ENCODE peak calls at places on chromosome X, in nine cellular contexts. M is Jurkat, Clone E6-1; D is kidney epithelial cell; H is fibroblast of lung; A is HFF-Myc; K is astrocyte; X is tibial artery; G is neural progenitor cell; U is uterus. E is an unnamed sample.

GRCh38 chrX:15549189-15550012 is 48.8 kb downstream of the BMX start:
- DNase-seq in H (no peak), G (no peak), M (no peak), U (no peak), X (no peak), A (no peak), K (no peak), D (no peak), E (no peak)

GRCh38 chrX:125398959-125399440 is 79.3 kb downstream of the TEX13C start:
- DNase-seq in H (no peak), A (no peak), K (no peak), X (no peak), M (no peak), G (no peak), D (no peak), U (no peak), E (no peak)

GRCh38 chrX:48785525-48786214 is 720 bp upstream of the GATA1 start:
- DNase-seq in D (no peak), H (no peak), G (no peak), K (no peak), M (no peak), U (no peak), A (no peak), X (no peak), E (no peak)

GRCh38 chrX:22526339-22526738 is 253.6 kb downstream of the CBLL2 start:
- DNase-seq in D (peak; percentile 61), U (no peak), X (no peak), A (no peak), H (peak; percentile 68), G (no peak), M (no peak), K (peak; percentile 67), E (no peak)

GRCh38 chrX:140503714-140504351 is 1.0 kb downstream of the SOX3 start:
- DNase-seq in U (no peak), M (no peak), D (no peak), G (peak; percentile 75), H (no peak), X (no peak), A (no peak), K (peak; percentile 6), E (no peak)

GRCh38 chrX:35919536-35920309 is at the start of gene CFAP47:
- DNase-seq in H (peak; percentile 14), U (no peak), A (no peak), D (peak; percentile 14), K (no peak), X (peak; percentile 61), G (peak; percentile 86), M (no peak), E (no peak)

GRCh38 chrX:50941638-50942037 is 31.1 kb downstream of the BMP15 start:
- DNase-seq in G (peak; percentile 49), H (no peak), U (no peak), M (no peak), X (no peak), K (no peak), D (no peak), A (no peak), E (no peak)

GRCh38 chrX:136872091-136872700 is 8.3 kb downstream of the RBMX start:
- DNase-seq in G (no peak), U (no peak), K (no peak), A (no peak), X (no peak), D (no peak), H (no peak), M (no peak), E (no peak)

GRCh38 chrX:100413231-100413630 is 3.2 kb upstream of the PCDH19 start:
- DNase-seq in U (no peak), X (no peak), D (no peak), H (peak; percentile 67), A (peak; percentile 5), K (peak; percentile 10), M (peak; percentile 32), G (peak; percentile 79), E (no peak)

GRCh38 chrX:65866762-65867161 is 173.1 kb downstream of the VSIG4 start:
- DNase-seq in H (no peak), U (no peak), X (no peak), A (no peak), M (no peak), D (no peak), K (no peak), G (no peak), E (no peak)

GRCh38 chrX:130746709-130747347 is 156.2 kb downstream of the ENOX2 start:
- DNase-seq in M (no peak), X (no peak), A (no peak), H (no peak), D (no peak), K (peak; percentile 35), U (no peak), G (no peak), E (no peak)

GRCh38 chrX:47648376-47648775 is 2.0 kb downstream of the ELK1 start:
- DNase-seq in H (no peak), M (no peak), X (no peak), U (no peak), D (no peak), G (no peak), K (no peak), A (no peak), E (no peak)

GRCh38 chrX:4671344-4671743 is 957.9 kb upstream of the PRKX start:
- DNase-seq in G (no peak), A (no peak), K (no peak), U (no peak), D (no peak), H (no peak), X (no peak), M (no peak), E (no peak)

GRCh38 chrX:68901512-68901911 is 72.7 kb downstream of the EFNB1 start:
- DNase-seq in D (no peak), M (no peak), U (no peak), G (no peak), H (no peak), K (no peak), X (no peak), A (no peak), E (no peak)

GRCh38 chrX:68897546-68897945 is 68.7 kb downstream of the EFNB1 start:
- DNase-seq in U (no peak), D (no peak), M (no peak), X (no peak), H (no peak), G (no peak), K (no peak), A (no peak), E (no peak)

GRCh38 chrX:68902706-68903105 is 73.9 kb downstream of the EFNB1 start:
- DNase-seq in G (no peak), U (no peak), M (no peak), H (no peak), A (no peak), X (no peak), D (no peak), K (no peak), E (no peak)

GRCh38 chrX:68898661-68899060 is 69.8 kb downstream of the EFNB1 start:
- DNase-seq in H (no peak), X (no peak), K (no peak), U (no peak), D (no peak), A (no peak), M (no peak), G (no peak), E (no peak)

DNA sequence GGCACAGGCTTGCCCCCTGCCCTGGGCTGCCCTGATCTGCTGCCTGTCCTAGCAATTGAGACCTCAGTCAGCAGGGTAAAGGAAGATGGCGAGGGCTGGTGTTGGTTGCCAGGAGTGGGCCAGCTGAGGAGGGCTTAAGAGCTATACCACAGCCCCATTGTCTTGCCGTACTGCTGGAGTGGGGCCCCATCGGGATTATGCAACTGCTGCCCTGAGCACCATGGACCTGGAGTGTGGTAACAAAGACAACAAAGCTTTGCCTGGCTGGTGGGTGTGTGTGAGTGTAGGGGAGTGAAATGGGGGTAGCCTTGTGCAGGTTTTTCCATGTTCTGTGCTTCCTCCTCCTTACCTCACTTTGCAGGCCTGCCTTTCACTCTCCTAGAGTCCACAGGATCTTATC is 74.3 kb downstream of the EFNB1 start:
- DNase-seq in X (no peak), U (no peak), K (no peak), G (peak; percentile 53), H (no peak), A (no peak), M (no peak), D (no peak), E (no peak)
- H3K4me3 ChIP-seq in X (no peak overlapping the region), U (no peak overlapping the region), K (no peak overlapping the region), G (no peak overlapping the region), H (no peak overlapping the region), A (no peak overlapping the region), M (no peak overlapping the region), D (no peak overlapping the region), E (no peak overlapping the region)

DNA sequence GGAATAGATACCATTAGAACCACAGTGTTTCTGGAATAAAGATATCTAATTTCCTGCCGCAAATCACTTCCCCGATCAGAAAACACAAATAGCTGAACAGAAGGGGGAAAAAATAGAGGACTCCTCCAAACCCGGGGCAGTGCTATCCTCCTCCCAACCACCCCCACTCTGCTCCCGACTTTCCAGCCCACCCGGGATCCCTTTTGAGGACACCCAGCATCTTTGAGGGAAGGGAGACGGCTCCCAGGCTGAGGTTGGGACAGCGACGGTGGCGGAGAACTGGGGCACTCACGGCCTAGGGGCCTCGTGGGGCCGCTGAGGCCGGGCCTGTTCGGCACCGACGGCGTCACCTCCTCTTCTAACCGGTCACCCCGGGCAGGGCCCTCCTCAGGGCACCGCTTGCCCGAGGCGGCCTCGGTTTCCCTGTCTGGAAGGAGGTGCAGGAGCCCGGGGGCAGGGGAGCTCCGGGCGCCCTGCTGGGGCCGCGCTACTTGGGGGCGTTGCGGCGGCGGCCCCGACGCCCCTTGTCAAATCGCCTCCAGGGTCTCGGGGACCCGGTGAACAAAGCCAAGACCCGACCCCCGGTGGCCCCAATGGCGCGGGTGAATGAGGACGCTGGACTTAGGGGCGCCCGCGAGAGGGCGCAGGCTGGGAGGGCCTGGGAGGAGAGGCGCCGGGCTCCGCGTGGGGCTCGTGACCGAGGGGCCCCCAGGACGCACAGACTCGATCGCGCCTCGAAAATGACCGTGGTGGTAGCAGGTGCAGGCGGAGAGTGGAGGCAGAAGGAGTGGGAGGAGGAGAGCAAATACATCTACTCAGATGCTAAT is 6.9 kb upstream of the ARX start:
- DNase-seq in K (no peak), D (no peak), G (peak; percentile 69), X (no peak), M (no peak), H (no peak), A (no peak), U (no peak), E (no peak)
- H3K4me3 ChIP-seq in K (no peak overlapping the region), D (no peak overlapping the region), G (peak overlapping the region; percentile 45), X (no peak overlapping the region), M (no peak overlapping the region), H (no peak overlapping the region), A (no peak overlapping the region), U (no peak overlapping the region), E (no peak overlapping the region)

GRCh38 chrX:149940015-149940716 is 1.9 kb upstream of the EOLA2 start:
- DNase-seq in M (peak; percentile 96), X (peak; percentile 97), A (peak; percentile 95), D (peak; percentile 83), U (peak; percentile 98), H (peak; percentile 98), G (peak; percentile 92), K (peak; percentile 96), E (peak; percentile 92)
- H3K4me3 ChIP-seq in M (peak overlapping the region; percentile 54), X (peak overlapping the region; percentile 58), A (peak overlapping the region; percentile 45), D (peak overlapping the region; percentile 65), U (peak overlapping the region; percentile 52), H (peak overlapping the region; percentile 29), G (peak overlapping the region; percentile 57), K (peak overlapping the region; percentile 57), E (peak overlapping the region; percentile 71)

DNA sequence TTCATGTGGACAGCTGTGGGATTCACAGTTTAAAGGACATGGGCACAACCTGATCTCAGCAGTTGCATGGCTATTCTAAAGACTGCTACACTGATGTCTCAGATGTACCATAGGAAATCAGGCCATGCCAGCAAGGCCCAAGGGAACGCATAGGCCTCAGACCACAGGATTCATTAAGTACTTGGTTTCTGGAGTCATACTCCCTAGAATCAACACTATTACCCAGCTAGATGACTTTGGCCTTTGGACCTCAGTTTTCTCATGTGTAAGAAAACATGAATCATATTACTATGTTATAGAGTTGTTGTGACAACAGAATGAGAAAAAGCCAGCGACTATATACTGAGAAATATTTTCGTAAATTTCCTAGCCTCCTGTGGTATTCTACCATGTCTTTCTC is 67.9 kb downstream of the NHS start:
- DNase-seq in H (no peak), M (no peak), G (no peak), A (no peak), D (no peak), U (no peak), X (no peak), K (peak; percentile 18), E (no peak)
- H3K4me3 ChIP-seq in H (no peak overlapping the region), M (no peak overlapping the region), G (no peak overlapping the region), A (no peak overlapping the region), D (no peak overlapping the region), U (no peak overlapping the region), X (no peak overlapping the region), K (no peak overlapping the region), E (no peak overlapping the region)

E was measured in thoracic aorta.